ENCODE peak calls at places on chromosomes 11 and 22, in ten cellular contexts. One of them, this sample, is unnamed.
A peak's percentile ranks its signal among the peaks of the same experiment; 100 is the strongest.

GRCh38 chr22:44256860-44257560 is 55.7 kb downstream of the SHISAL1 start:
- DNase-seq in esophagus muscularis mucosa: peak; percentile 64
- DNase-seq in prostate gland: no peak
- DNase-seq in T-helper 17 cell: no peak
- DNase-seq in GM23248: no peak
- DNase-seq in sigmoid colon: no peak
- DNase-seq in iPS DF 6.9: no peak
- DNase-seq in SK-N-MC: no peak
- DNase-seq in left lung: no peak
- DNase-seq in CD8-positive, alpha-beta T cell: no peak
- DNase-seq in this sample: no peak

GRCh38 chr11:111526501-111526900 is 11.9 kb downstream of the HOATZ start:
- DNase-seq in prostate gland: no peak
- DNase-seq in left lung: no peak
- DNase-seq in esophagus muscularis mucosa: no peak
- DNase-seq in iPS DF 6.9: no peak
- DNase-seq in T-helper 17 cell: no peak
- DNase-seq in sigmoid colon: no peak
- DNase-seq in GM23248: peak; percentile 86
- DNase-seq in CD8-positive, alpha-beta T cell: peak; percentile 42
- DNase-seq in SK-N-MC: no peak
- DNase-seq in this sample: no peak

GRCh38 chr11:25163421-25163820 is 666.6 kb downstream of the LUZP2 start:
- DNase-seq in SK-N-MC: no peak
- DNase-seq in sigmoid colon: no peak
- DNase-seq in esophagus muscularis mucosa: no peak
- DNase-seq in T-helper 17 cell: no peak
- DNase-seq in iPS DF 6.9: no peak
- DNase-seq in CD8-positive, alpha-beta T cell: no peak
- DNase-seq in GM23248: no peak
- DNase-seq in prostate gland: no peak
- DNase-seq in left lung: no peak
- DNase-seq in this sample: no peak

GRCh38 chr11:5737091-5737490 is 843 bp downstream of the OR56B1 start:
- DNase-seq in CD8-positive, alpha-beta T cell: no peak
- DNase-seq in esophagus muscularis mucosa: no peak
- DNase-seq in T-helper 17 cell: no peak
- DNase-seq in sigmoid colon: no peak
- DNase-seq in SK-N-MC: no peak
- DNase-seq in left lung: no peak
- DNase-seq in GM23248: peak; percentile 24
- DNase-seq in iPS DF 6.9: no peak
- DNase-seq in prostate gland: no peak
- DNase-seq in this sample: no peak

GRCh38 chr22:42472671-42473070 is 40.5 kb upstream of the NFAM1 start:
- DNase-seq in sigmoid colon: peak; percentile 38
- DNase-seq in T-helper 17 cell: no peak
- DNase-seq in iPS DF 6.9: no peak
- DNase-seq in left lung: no peak
- DNase-seq in esophagus muscularis mucosa: no peak
- DNase-seq in GM23248: no peak
- DNase-seq in prostate gland: no peak
- DNase-seq in SK-N-MC: no peak
- DNase-seq in CD8-positive, alpha-beta T cell: no peak
- DNase-seq in this sample: no peak

GRCh38 chr11:8167796-8168195 is 1.0 kb downstream of the RIC3 start:
- DNase-seq in SK-N-MC: no peak
- DNase-seq in left lung: no peak
- DNase-seq in prostate gland: no peak
- DNase-seq in esophagus muscularis mucosa: no peak
- DNase-seq in CD8-positive, alpha-beta T cell: no peak
- DNase-seq in sigmoid colon: no peak
- DNase-seq in T-helper 17 cell: no peak
- DNase-seq in iPS DF 6.9: no peak
- DNase-seq in GM23248: peak; percentile 32
- DNase-seq in this sample: no peak

GRCh38 chr11:31808721-31809542 is 2.2 kb downstream of the PAX6 start:
- DNase-seq in T-helper 17 cell: no peak
- DNase-seq in CD8-positive, alpha-beta T cell: no peak
- DNase-seq in iPS DF 6.9: no peak
- DNase-seq in prostate gland: no peak
- DNase-seq in sigmoid colon: no peak
- DNase-seq in esophagus muscularis mucosa: peak; percentile 42
- DNase-seq in GM23248: no peak
- DNase-seq in left lung: no peak
- DNase-seq in SK-N-MC: no peak
- DNase-seq in this sample: no peak

GRCh38 chr11:95108671-95109551 is 19.3 kb downstream of the ENDOD1 start:
- DNase-seq in T-helper 17 cell: no peak
- DNase-seq in iPS DF 6.9: no peak
- DNase-seq in left lung: no peak
- DNase-seq in esophagus muscularis mucosa: no peak
- DNase-seq in GM23248: peak; percentile 28
- DNase-seq in CD8-positive, alpha-beta T cell: no peak
- DNase-seq in sigmoid colon: no peak
- DNase-seq in prostate gland: no peak
- DNase-seq in SK-N-MC: no peak
- DNase-seq in this sample: no peak

GRCh38 chr22:35549338-35549737 is 8.7 kb downstream of the RASD2 start:
- DNase-seq in esophagus muscularis mucosa: no peak
- DNase-seq in CD8-positive, alpha-beta T cell: no peak
- DNase-seq in iPS DF 6.9: no peak
- DNase-seq in T-helper 17 cell: no peak
- DNase-seq in SK-N-MC: no peak
- DNase-seq in sigmoid colon: no peak
- DNase-seq in prostate gland: no peak
- DNase-seq in GM23248: no peak
- DNase-seq in left lung: no peak
- DNase-seq in this sample: no peak

GRCh38 chr11:115959098-115959497 is 454.9 kb upstream of the CADM1 start:
- DNase-seq in esophagus muscularis mucosa: no peak
- DNase-seq in prostate gland: no peak
- DNase-seq in T-helper 17 cell: no peak
- DNase-seq in left lung: no peak
- DNase-seq in GM23248: no peak
- DNase-seq in SK-N-MC: no peak
- DNase-seq in iPS DF 6.9: no peak
- DNase-seq in CD8-positive, alpha-beta T cell: no peak
- DNase-seq in sigmoid colon: no peak
- DNase-seq in this sample: no peak

GRCh38 chr11:117473692-117474091 is 146.0 kb downstream of the CEP164 start:
- DNase-seq in sigmoid colon: no peak
- DNase-seq in SK-N-MC: no peak
- DNase-seq in iPS DF 6.9: no peak
- DNase-seq in CD8-positive, alpha-beta T cell: no peak
- DNase-seq in GM23248: no peak
- DNase-seq in T-helper 17 cell: no peak
- DNase-seq in left lung: no peak
- DNase-seq in esophagus muscularis mucosa: no peak
- DNase-seq in prostate gland: no peak
- DNase-seq in this sample: no peak

GRCh38 chr11:6404341-6405038 is 14.2 kb downstream of the SMPD1 start:
- DNase-seq in prostate gland: no peak
- DNase-seq in esophagus muscularis mucosa: no peak
- DNase-seq in iPS DF 6.9: no peak
- DNase-seq in sigmoid colon: no peak
- DNase-seq in SK-N-MC: no peak
- DNase-seq in CD8-positive, alpha-beta T cell: peak; percentile 51
- DNase-seq in T-helper 17 cell: no peak
- DNase-seq in GM23248: peak; percentile 59
- DNase-seq in left lung: no peak
- DNase-seq in this sample: no peak

GRCh38 chr22:37782340-37783168 is 25.2 kb upstream of the GCAT start:
- DNase-seq in sigmoid colon: no peak
- DNase-seq in GM23248: peak; percentile 70
- DNase-seq in left lung: no peak
- DNase-seq in iPS DF 6.9: no peak
- DNase-seq in prostate gland: no peak
- DNase-seq in T-helper 17 cell: no peak
- DNase-seq in SK-N-MC: no peak
- DNase-seq in CD8-positive, alpha-beta T cell: no peak
- DNase-seq in esophagus muscularis mucosa: no peak
- DNase-seq in this sample: no peak

GRCh38 chr11:6315811-6316425 is 4.4 kb downstream of the CAVIN3 start:
- DNase-seq in left lung: peak; percentile 67
- DNase-seq in esophagus muscularis mucosa: no peak
- DNase-seq in prostate gland: peak; percentile 38
- DNase-seq in SK-N-MC: no peak
- DNase-seq in CD8-positive, alpha-beta T cell: peak; percentile 14
- DNase-seq in T-helper 17 cell: no peak
- DNase-seq in sigmoid colon: peak; percentile 83
- DNase-seq in GM23248: peak; percentile 86
- DNase-seq in iPS DF 6.9: no peak
- DNase-seq in this sample: peak; percentile 62

GRCh38 chr11:74860743-74861142 is 88.1 kb downstream of the XRRA1 start:
- DNase-seq in SK-N-MC: no peak
- DNase-seq in prostate gland: no peak
- DNase-seq in GM23248: no peak
- DNase-seq in left lung: no peak
- DNase-seq in T-helper 17 cell: no peak
- DNase-seq in sigmoid colon: no peak
- DNase-seq in CD8-positive, alpha-beta T cell: no peak
- DNase-seq in iPS DF 6.9: no peak
- DNase-seq in esophagus muscularis mucosa: no peak
- DNase-seq in this sample: no peak

GRCh38 chr11:74866557-74866956 is 82.3 kb downstream of the XRRA1 start:
- DNase-seq in sigmoid colon: no peak
- DNase-seq in T-helper 17 cell: no peak
- DNase-seq in iPS DF 6.9: no peak
- DNase-seq in CD8-positive, alpha-beta T cell: no peak
- DNase-seq in esophagus muscularis mucosa: no peak
- DNase-seq in prostate gland: no peak
- DNase-seq in GM23248: no peak
- DNase-seq in left lung: no peak
- DNase-seq in SK-N-MC: no peak
- DNase-seq in this sample: no peak

DNA sequence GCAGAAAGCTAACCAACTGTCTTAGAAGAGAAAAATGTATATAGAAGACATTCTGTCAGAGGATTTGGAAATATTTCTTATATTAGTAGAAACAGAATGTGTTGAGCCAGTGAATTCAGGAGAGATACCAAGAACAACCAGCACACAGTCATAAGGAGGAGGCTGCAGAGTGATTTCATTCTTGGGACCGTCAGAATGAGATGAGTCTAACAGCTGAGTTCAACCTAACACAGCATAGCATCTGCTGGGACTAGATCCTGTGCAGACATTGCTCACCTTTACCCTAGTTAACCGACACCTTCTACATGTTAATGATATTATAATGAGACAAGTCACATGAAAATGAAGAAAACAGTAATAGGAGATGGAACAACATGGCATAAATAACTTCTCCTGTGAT is 85.5 kb downstream of the XRRA1 start:
- DNase-seq in GM23248: no peak
- DNase-seq in esophagus muscularis mucosa: no peak
- DNase-seq in prostate gland: no peak
- DNase-seq in T-helper 17 cell: no peak
- DNase-seq in CD8-positive, alpha-beta T cell: no peak
- DNase-seq in sigmoid colon: no peak
- DNase-seq in iPS DF 6.9: no peak
- DNase-seq in left lung: no peak
- DNase-seq in SK-N-MC: no peak
- DNase-seq in this sample: no peak
- H3K9me3 ChIP-seq in GM23248: no peaks in the 10 kb centered on the region
- H3K9me3 ChIP-seq in esophagus muscularis mucosa: peaks cover 40% of the 10 kb centered on the region
- H3K9me3 ChIP-seq in prostate gland: peaks cover 5% of the 10 kb centered on the region
- H3K9me3 ChIP-seq in T-helper 17 cell: peaks cover 21% of the 10 kb centered on the region
- H3K9me3 ChIP-seq in CD8-positive, alpha-beta T cell: peaks cover 12% of the 10 kb centered on the region
- H3K9me3 ChIP-seq in sigmoid colon: peaks cover 14% of the 10 kb centered on the region
- H3K9me3 ChIP-seq in iPS DF 6.9: peaks cover 5% of the 10 kb centered on the region
- H3K9me3 ChIP-seq in left lung: peaks cover 59% of the 10 kb centered on the region
- H3K9me3 ChIP-seq in SK-N-MC: peaks cover 5% of the 10 kb centered on the region
- H3K9me3 ChIP-seq in this sample: peaks cover 3% of the 10 kb centered on the region

DNA sequence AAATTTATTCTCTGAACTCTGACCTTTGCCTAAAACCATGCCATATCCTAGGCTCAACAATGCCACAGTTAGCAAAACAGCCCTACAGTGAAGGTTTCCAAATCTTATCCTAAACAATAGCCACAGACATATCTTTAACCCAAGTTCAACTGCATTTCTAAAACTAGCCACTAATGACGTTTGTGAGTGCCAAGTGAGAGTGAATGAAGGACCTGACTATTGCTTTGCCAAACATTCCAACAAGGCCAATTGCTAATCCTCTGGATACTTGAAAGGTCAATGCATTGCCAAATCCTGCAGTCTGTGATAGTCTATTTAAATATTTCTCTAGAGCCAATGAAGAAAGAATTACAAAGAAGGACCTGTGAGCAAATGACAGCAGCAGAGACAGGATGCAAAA is 2.5 kb upstream of the OR4C45 start:
- DNase-seq in CD8-positive, alpha-beta T cell: no peak
- DNase-seq in esophagus muscularis mucosa: no peak
- DNase-seq in left lung: no peak
- DNase-seq in prostate gland: no peak
- DNase-seq in iPS DF 6.9: no peak
- DNase-seq in sigmoid colon: no peak
- DNase-seq in GM23248: no peak
- DNase-seq in SK-N-MC: no peak
- DNase-seq in T-helper 17 cell: no peak
- DNase-seq in this sample: no peak
- H3K9me3 ChIP-seq in CD8-positive, alpha-beta T cell: no peaks in the 10 kb centered on the region
- H3K9me3 ChIP-seq in esophagus muscularis mucosa: no peaks in the 10 kb centered on the region
- H3K9me3 ChIP-seq in left lung: peaks cover 11% of the 10 kb centered on the region
- H3K9me3 ChIP-seq in prostate gland: no peaks in the 10 kb centered on the region
- H3K9me3 ChIP-seq in iPS DF 6.9: peaks cover 8% of the 10 kb centered on the region
- H3K9me3 ChIP-seq in sigmoid colon: no peaks in the 10 kb centered on the region
- H3K9me3 ChIP-seq in GM23248: no peaks in the 10 kb centered on the region
- H3K9me3 ChIP-seq in SK-N-MC: no peaks in the 10 kb centered on the region
- H3K9me3 ChIP-seq in T-helper 17 cell: no peaks in the 10 kb centered on the region
- H3K9me3 ChIP-seq in this sample: no peaks in the 10 kb centered on the region

DNA sequence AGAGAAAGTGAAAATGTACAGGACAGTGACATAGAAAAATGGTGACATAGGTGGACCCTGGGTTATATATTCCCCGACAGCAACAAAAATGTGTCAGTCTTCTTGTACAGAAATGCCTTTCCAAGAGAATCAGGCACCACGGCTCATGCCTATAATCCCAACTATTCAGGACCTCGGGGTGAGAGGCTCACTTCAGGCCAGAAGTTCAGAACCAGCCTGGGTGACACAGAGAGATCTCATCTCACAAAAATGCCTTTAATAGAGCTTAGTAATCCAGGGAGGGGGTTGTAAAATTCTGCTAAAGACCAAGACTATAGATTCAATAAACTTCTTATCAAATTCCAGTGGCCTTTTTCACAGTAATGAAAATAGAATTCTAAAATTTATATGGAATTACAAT is 10.7 kb downstream of the ZNF195 start:
- DNase-seq in CD8-positive, alpha-beta T cell: no peak
- DNase-seq in prostate gland: no peak
- DNase-seq in left lung: no peak
- DNase-seq in SK-N-MC: no peak
- DNase-seq in sigmoid colon: no peak
- DNase-seq in iPS DF 6.9: no peak
- DNase-seq in esophagus muscularis mucosa: no peak
- DNase-seq in GM23248: no peak
- DNase-seq in T-helper 17 cell: no peak
- DNase-seq in this sample: no peak
- H3K9me3 ChIP-seq in CD8-positive, alpha-beta T cell: peaks cover 12% of the 10 kb centered on the region
- H3K9me3 ChIP-seq in prostate gland: no peaks in the 10 kb centered on the region
- H3K9me3 ChIP-seq in left lung: peaks cover 44% of the 10 kb centered on the region
- H3K9me3 ChIP-seq in SK-N-MC: peaks cover 75% of the 10 kb centered on the region
- H3K9me3 ChIP-seq in sigmoid colon: peaks cover 2% of the 10 kb centered on the region
- H3K9me3 ChIP-seq in iPS DF 6.9: no peaks in the 10 kb centered on the region
- H3K9me3 ChIP-seq in esophagus muscularis mucosa: peaks cover 5% of the 10 kb centered on the region
- H3K9me3 ChIP-seq in GM23248: peaks cover 10% of the 10 kb centered on the region
- H3K9me3 ChIP-seq in T-helper 17 cell: peaks cover 20% of the 10 kb centered on the region
- H3K9me3 ChIP-seq in this sample: no peaks in the 10 kb centered on the region

GRCh38 chr22:30228509-30229359 is 17.8 kb downstream of the LIF start:
- DNase-seq in iPS DF 6.9: no peak
- DNase-seq in left lung: no peak
- DNase-seq in SK-N-MC: no peak
- DNase-seq in prostate gland: no peak
- DNase-seq in esophagus muscularis mucosa: no peak
- DNase-seq in GM23248: peak; percentile 48
- DNase-seq in sigmoid colon: no peak
- DNase-seq in T-helper 17 cell: no peak
- DNase-seq in CD8-positive, alpha-beta T cell: no peak
- DNase-seq in this sample: no peak
- H3K9me3 ChIP-seq in iPS DF 6.9: no peaks in the 10 kb centered on the region
- H3K9me3 ChIP-seq in left lung: no peaks in the 10 kb centered on the region
- H3K9me3 ChIP-seq in SK-N-MC: no peaks in the 10 kb centered on the region
- H3K9me3 ChIP-seq in prostate gland: no peaks in the 10 kb centered on the region
- H3K9me3 ChIP-seq in esophagus muscularis mucosa: no peaks in the 10 kb centered on the region
- H3K9me3 ChIP-seq in GM23248: no peaks in the 10 kb centered on the region
- H3K9me3 ChIP-seq in sigmoid colon: no peaks in the 10 kb centered on the region
- H3K9me3 ChIP-seq in T-helper 17 cell: no peaks in the 10 kb centered on the region
- H3K9me3 ChIP-seq in CD8-positive, alpha-beta T cell: no peaks in the 10 kb centered on the region
- H3K9me3 ChIP-seq in this sample: no peaks in the 10 kb centered on the region